ENCODE peak calls at places on chromosomes 2 and 18, in nine cellular contexts. One of them, this sample, is unnamed.

GRCh38 chr2:9717886-9718451 is 87.2 kb upstream of the YWHAQ start:
- DNase-seq in NCI-H2081: no peak
- DNase-seq in WTC11: no peak
- DNase-seq in left colon: no peak
- DNase-seq in GM12865: no peak
- DNase-seq in mucosa of gallbladder: no peak
- DNase-seq in heart left ventricle: no peak
- DNase-seq in glomerular endothelial cell: no peak
- DNase-seq in activated CD8-positive, alpha-beta memory T cell treated with anti-CD3 and anti-CD28 coated beads, Interleukin-2, amount 10 ng/mL, durations not matched to agents 7 days and 5 days: no peak
- DNase-seq in this sample: no peak

GRCh38 chr2:26462511-26463251 is 15.2 kb downstream of the OTOF start:
- DNase-seq in NCI-H2081: peak
- DNase-seq in WTC11: peak
- DNase-seq in left colon: peak
- DNase-seq in GM12865: no peak
- DNase-seq in mucosa of gallbladder: peak
- DNase-seq in heart left ventricle: peak
- DNase-seq in glomerular endothelial cell: no peak
- DNase-seq in activated CD8-positive, alpha-beta memory T cell treated with anti-CD3 and anti-CD28 coated beads, Interleukin-2, amount 10 ng/mL, durations not matched to agents 7 days and 5 days: no peak
- DNase-seq in this sample: peak

GRCh38 chr2:126893153-126893552 is 5.5 kb upstream of the TEX51 start:
- DNase-seq in NCI-H2081: no peak
- DNase-seq in WTC11: no peak
- DNase-seq in left colon: no peak
- DNase-seq in GM12865: no peak
- DNase-seq in mucosa of gallbladder: no peak
- DNase-seq in heart left ventricle: no peak
- DNase-seq in glomerular endothelial cell: no peak
- DNase-seq in activated CD8-positive, alpha-beta memory T cell treated with anti-CD3 and anti-CD28 coated beads, Interleukin-2, amount 10 ng/mL, durations not matched to agents 7 days and 5 days: no peak
- DNase-seq in this sample: no peak

GRCh38 chr2:88086401-88086800 is 18.8 kb downstream of the SMYD1 start:
- DNase-seq in NCI-H2081: no peak
- DNase-seq in WTC11: no peak
- DNase-seq in left colon: no peak
- DNase-seq in GM12865: no peak
- DNase-seq in mucosa of gallbladder: no peak
- DNase-seq in heart left ventricle: no peak
- DNase-seq in glomerular endothelial cell: no peak
- DNase-seq in activated CD8-positive, alpha-beta memory T cell treated with anti-CD3 and anti-CD28 coated beads, Interleukin-2, amount 10 ng/mL, durations not matched to agents 7 days and 5 days: no peak
- DNase-seq in this sample: no peak

GRCh38 chr2:220835563-220835962 is 736.5 kb downstream of the EPHA4 start:
- DNase-seq in NCI-H2081: no peak
- DNase-seq in WTC11: no peak
- DNase-seq in left colon: no peak
- DNase-seq in GM12865: no peak
- DNase-seq in mucosa of gallbladder: no peak
- DNase-seq in heart left ventricle: no peak
- DNase-seq in glomerular endothelial cell: no peak
- DNase-seq in activated CD8-positive, alpha-beta memory T cell treated with anti-CD3 and anti-CD28 coated beads, Interleukin-2, amount 10 ng/mL, durations not matched to agents 7 days and 5 days: no peak
- DNase-seq in this sample: no peak

GRCh38 chr18:55748227-55748738 is 160.3 kb upstream of the TCF4 start:
- DNase-seq in NCI-H2081: no peak
- DNase-seq in WTC11: no peak
- DNase-seq in left colon: no peak
- DNase-seq in GM12865: no peak
- DNase-seq in mucosa of gallbladder: no peak
- DNase-seq in heart left ventricle: no peak
- DNase-seq in glomerular endothelial cell: no peak
- DNase-seq in activated CD8-positive, alpha-beta memory T cell treated with anti-CD3 and anti-CD28 coated beads, Interleukin-2, amount 10 ng/mL, durations not matched to agents 7 days and 5 days: no peak
- DNase-seq in this sample: no peak

GRCh38 chr2:42176992-42177738 is 8.0 kb downstream of the EML4 start:
- DNase-seq in NCI-H2081: no peak
- DNase-seq in WTC11: no peak
- DNase-seq in left colon: no peak
- DNase-seq in GM12865: no peak
- DNase-seq in mucosa of gallbladder: no peak
- DNase-seq in heart left ventricle: no peak
- DNase-seq in glomerular endothelial cell: no peak
- DNase-seq in activated CD8-positive, alpha-beta memory T cell treated with anti-CD3 and anti-CD28 coated beads, Interleukin-2, amount 10 ng/mL, durations not matched to agents 7 days and 5 days: no peak
- DNase-seq in this sample: no peak

GRCh38 chr2:231781798-231782726 is 980 bp upstream of the PDE6D start:
- DNase-seq in NCI-H2081: no peak
- DNase-seq in WTC11: no peak
- DNase-seq in left colon: peak
- DNase-seq in GM12865: peak
- DNase-seq in mucosa of gallbladder: peak
- DNase-seq in heart left ventricle: no peak
- DNase-seq in glomerular endothelial cell: no peak
- DNase-seq in activated CD8-positive, alpha-beta memory T cell treated with anti-CD3 and anti-CD28 coated beads, Interleukin-2, amount 10 ng/mL, durations not matched to agents 7 days and 5 days: peak
- DNase-seq in this sample: no peak

GRCh38 chr2:70565039-70565731 is 11.6 kb upstream of the TGFA start:
- DNase-seq in NCI-H2081: no peak
- DNase-seq in WTC11: no peak
- DNase-seq in left colon: no peak
- DNase-seq in GM12865: no peak
- DNase-seq in mucosa of gallbladder: no peak
- DNase-seq in heart left ventricle: no peak
- DNase-seq in glomerular endothelial cell: no peak
- DNase-seq in activated CD8-positive, alpha-beta memory T cell treated with anti-CD3 and anti-CD28 coated beads, Interleukin-2, amount 10 ng/mL, durations not matched to agents 7 days and 5 days: no peak
- DNase-seq in this sample: no peak

GRCh38 chr2:144508162-144508765 is 11.7 kb downstream of the ZEB2 start:
- DNase-seq in NCI-H2081: no peak
- DNase-seq in WTC11: no peak
- DNase-seq in left colon: no peak
- DNase-seq in GM12865: no peak
- DNase-seq in mucosa of gallbladder: no peak
- DNase-seq in heart left ventricle: no peak
- DNase-seq in glomerular endothelial cell: no peak
- DNase-seq in activated CD8-positive, alpha-beta memory T cell treated with anti-CD3 and anti-CD28 coated beads, Interleukin-2, amount 10 ng/mL, durations not matched to agents 7 days and 5 days: no peak
- DNase-seq in this sample: no peak

GRCh38 chr2:172674034-172674967 is 61.3 kb upstream of the RAPGEF4 start:
- DNase-seq in NCI-H2081: no peak
- DNase-seq in WTC11: peak
- DNase-seq in left colon: peak
- DNase-seq in GM12865: no peak
- DNase-seq in mucosa of gallbladder: peak
- DNase-seq in heart left ventricle: peak
- DNase-seq in glomerular endothelial cell: no peak
- DNase-seq in activated CD8-positive, alpha-beta memory T cell treated with anti-CD3 and anti-CD28 coated beads, Interleukin-2, amount 10 ng/mL, durations not matched to agents 7 days and 5 days: no peak
- DNase-seq in this sample: peak

GRCh38 chr2:128611421-128612320 is 293.0 kb upstream of the HS6ST1 start:
- DNase-seq in NCI-H2081: no peak
- DNase-seq in WTC11: no peak
- DNase-seq in left colon: no peak
- DNase-seq in GM12865: no peak
- DNase-seq in mucosa of gallbladder: no peak
- DNase-seq in heart left ventricle: no peak
- DNase-seq in glomerular endothelial cell: no peak
- DNase-seq in activated CD8-positive, alpha-beta memory T cell treated with anti-CD3 and anti-CD28 coated beads, Interleukin-2, amount 10 ng/mL, durations not matched to agents 7 days and 5 days: no peak
- DNase-seq in this sample: no peak

GRCh38 chr2:221610675-221611074 is 38.6 kb upstream of the EPHA4 start:
- DNase-seq in NCI-H2081: no peak
- DNase-seq in WTC11: no peak
- DNase-seq in left colon: no peak
- DNase-seq in GM12865: no peak
- DNase-seq in mucosa of gallbladder: peak
- DNase-seq in heart left ventricle: no peak
- DNase-seq in glomerular endothelial cell: no peak
- DNase-seq in activated CD8-positive, alpha-beta memory T cell treated with anti-CD3 and anti-CD28 coated beads, Interleukin-2, amount 10 ng/mL, durations not matched to agents 7 days and 5 days: no peak
- DNase-seq in this sample: no peak

GRCh38 chr2:18299423-18300212 is 260.8 kb downstream of the RDH14 start:
- DNase-seq in NCI-H2081: peak
- DNase-seq in WTC11: no peak
- DNase-seq in left colon: no peak
- DNase-seq in GM12865: no peak
- DNase-seq in mucosa of gallbladder: peak
- DNase-seq in heart left ventricle: peak
- DNase-seq in glomerular endothelial cell: peak
- DNase-seq in activated CD8-positive, alpha-beta memory T cell treated with anti-CD3 and anti-CD28 coated beads, Interleukin-2, amount 10 ng/mL, durations not matched to agents 7 days and 5 days: no peak
- DNase-seq in this sample: peak

GRCh38 chr18:64330161-64330560 is 181.3 kb upstream of the LINC00305 start:
- DNase-seq in NCI-H2081: no peak
- DNase-seq in WTC11: peak
- DNase-seq in left colon: no peak
- DNase-seq in GM12865: peak
- DNase-seq in mucosa of gallbladder: no peak
- DNase-seq in heart left ventricle: no peak
- DNase-seq in glomerular endothelial cell: peak
- DNase-seq in activated CD8-positive, alpha-beta memory T cell treated with anti-CD3 and anti-CD28 coated beads, Interleukin-2, amount 10 ng/mL, durations not matched to agents 7 days and 5 days: no peak
- DNase-seq in this sample: peak

GRCh38 chr2:237511421-237511820 is 24.4 kb downstream of the MLPH start:
- DNase-seq in NCI-H2081: no peak
- DNase-seq in WTC11: no peak
- DNase-seq in left colon: no peak
- DNase-seq in GM12865: no peak
- DNase-seq in mucosa of gallbladder: no peak
- DNase-seq in heart left ventricle: no peak
- DNase-seq in glomerular endothelial cell: no peak
- DNase-seq in activated CD8-positive, alpha-beta memory T cell treated with anti-CD3 and anti-CD28 coated beads, Interleukin-2, amount 10 ng/mL, durations not matched to agents 7 days and 5 days: no peak
- DNase-seq in this sample: no peak

GRCh38 chr2:238834982-238835381 is 12.9 kb upstream of the TWIST2 start:
- DNase-seq in NCI-H2081: no peak
- DNase-seq in WTC11: no peak
- DNase-seq in left colon: no peak
- DNase-seq in GM12865: no peak
- DNase-seq in mucosa of gallbladder: no peak
- DNase-seq in heart left ventricle: no peak
- DNase-seq in glomerular endothelial cell: no peak
- DNase-seq in activated CD8-positive, alpha-beta memory T cell treated with anti-CD3 and anti-CD28 coated beads, Interleukin-2, amount 10 ng/mL, durations not matched to agents 7 days and 5 days: no peak
- DNase-seq in this sample: no peak

This sample was measured in NT2/D1.